ENCODE peak calls at places on chromosomes 7 and 10, in six cellular contexts. One of them, this sample, is unnamed.

GRCh38 chr7:87219545-87220025 is at the start of gene TMEM243:
- DNase-seq in kidney epithelial cell: no peak
- DNase-seq in ELF-1: peak
- DNase-seq in activated CD8-positive, alpha-beta memory T cell treated with anti-CD3 and anti-CD28 coated beads for 24 hours: peak
- DNase-seq in iPS-NIHi11: peak
- DNase-seq in suprapubic skin: peak
- DNase-seq in this sample: peak

GRCh38 chr7:233456-234035 is 41.2 kb downstream of the FAM20C start:
- DNase-seq in kidney epithelial cell: no peak
- DNase-seq in ELF-1: no peak
- DNase-seq in activated CD8-positive, alpha-beta memory T cell treated with anti-CD3 and anti-CD28 coated beads for 24 hours: no peak
- DNase-seq in iPS-NIHi11: no peak
- DNase-seq in suprapubic skin: no peak
- DNase-seq in this sample: no peak

GRCh38 chr10:45422862-45423659 is 49.0 kb downstream of the ALOX5 start:
- DNase-seq in kidney epithelial cell: no peak
- DNase-seq in ELF-1: no peak
- DNase-seq in activated CD8-positive, alpha-beta memory T cell treated with anti-CD3 and anti-CD28 coated beads for 24 hours: peak
- DNase-seq in iPS-NIHi11: no peak
- DNase-seq in suprapubic skin: no peak
- DNase-seq in this sample: no peak

GRCh38 chr7:154623399-154623798 is 379.5 kb downstream of the PAXIP1 start:
- DNase-seq in kidney epithelial cell: no peak
- DNase-seq in ELF-1: no peak
- DNase-seq in activated CD8-positive, alpha-beta memory T cell treated with anti-CD3 and anti-CD28 coated beads for 24 hours: no peak
- DNase-seq in iPS-NIHi11: no peak
- DNase-seq in suprapubic skin: no peak
- DNase-seq in this sample: no peak

GRCh38 chr7:98420966-98421612 is 20.2 kb upstream of the BAIAP2L1 start:
- DNase-seq in kidney epithelial cell: no peak
- DNase-seq in ELF-1: peak
- DNase-seq in activated CD8-positive, alpha-beta memory T cell treated with anti-CD3 and anti-CD28 coated beads for 24 hours: peak
- DNase-seq in iPS-NIHi11: peak
- DNase-seq in suprapubic skin: no peak
- DNase-seq in this sample: no peak

GRCh38 chr7:151137841-151138540 is 29.5 kb downstream of the GBX1 start:
- DNase-seq in kidney epithelial cell: no peak
- DNase-seq in ELF-1: peak
- DNase-seq in activated CD8-positive, alpha-beta memory T cell treated with anti-CD3 and anti-CD28 coated beads for 24 hours: no peak
- DNase-seq in iPS-NIHi11: peak
- DNase-seq in suprapubic skin: peak
- DNase-seq in this sample: no peak

GRCh38 chr10:60789340-60789739 is 11.1 kb downstream of the CDK1 start:
- DNase-seq in kidney epithelial cell: no peak
- DNase-seq in ELF-1: no peak
- DNase-seq in activated CD8-positive, alpha-beta memory T cell treated with anti-CD3 and anti-CD28 coated beads for 24 hours: no peak
- DNase-seq in iPS-NIHi11: no peak
- DNase-seq in suprapubic skin: no peak
- DNase-seq in this sample: no peak

GRCh38 chr7:1092161-1092632 is 4.3 kb downstream of the GPER1 start:
- DNase-seq in kidney epithelial cell: no peak
- DNase-seq in ELF-1: no peak
- DNase-seq in activated CD8-positive, alpha-beta memory T cell treated with anti-CD3 and anti-CD28 coated beads for 24 hours: no peak
- DNase-seq in iPS-NIHi11: no peak
- DNase-seq in suprapubic skin: no peak
- DNase-seq in this sample: no peak

GRCh38 chr10:16832351-16833080 is 15.3 kb upstream of the RSU1 start:
- DNase-seq in kidney epithelial cell: no peak
- DNase-seq in ELF-1: no peak
- DNase-seq in activated CD8-positive, alpha-beta memory T cell treated with anti-CD3 and anti-CD28 coated beads for 24 hours: no peak
- DNase-seq in iPS-NIHi11: no peak
- DNase-seq in suprapubic skin: no peak
- DNase-seq in this sample: peak

GRCh38 chr7:128959296-128959695 is 21.6 kb downstream of the IRF5 start:
- DNase-seq in kidney epithelial cell: no peak
- DNase-seq in ELF-1: no peak
- DNase-seq in activated CD8-positive, alpha-beta memory T cell treated with anti-CD3 and anti-CD28 coated beads for 24 hours: no peak
- DNase-seq in iPS-NIHi11: no peak
- DNase-seq in suprapubic skin: no peak
- DNase-seq in this sample: no peak

GRCh38 chr7:42522227-42522991 is 285.4 kb upstream of the GLI3 start:
- DNase-seq in kidney epithelial cell: no peak
- DNase-seq in ELF-1: peak
- DNase-seq in activated CD8-positive, alpha-beta memory T cell treated with anti-CD3 and anti-CD28 coated beads for 24 hours: no peak
- DNase-seq in iPS-NIHi11: peak
- DNase-seq in suprapubic skin: no peak
- DNase-seq in this sample: no peak

GRCh38 chr7:131486346-131486745 is 70.1 kb downstream of the PODXL start:
- DNase-seq in kidney epithelial cell: no peak
- DNase-seq in ELF-1: no peak
- DNase-seq in activated CD8-positive, alpha-beta memory T cell treated with anti-CD3 and anti-CD28 coated beads for 24 hours: no peak
- DNase-seq in iPS-NIHi11: no peak
- DNase-seq in suprapubic skin: no peak
- DNase-seq in this sample: no peak

GRCh38 chr7:94286111-94286510 is 108.6 kb upstream of the COL1A2 start:
- DNase-seq in kidney epithelial cell: no peak
- DNase-seq in ELF-1: no peak
- DNase-seq in activated CD8-positive, alpha-beta memory T cell treated with anti-CD3 and anti-CD28 coated beads for 24 hours: no peak
- DNase-seq in iPS-NIHi11: no peak
- DNase-seq in suprapubic skin: no peak
- DNase-seq in this sample: no peak

GRCh38 chr7:2754912-2755311 is 66.9 kb downstream of the AMZ1 start:
- DNase-seq in kidney epithelial cell: no peak
- DNase-seq in ELF-1: no peak
- DNase-seq in activated CD8-positive, alpha-beta memory T cell treated with anti-CD3 and anti-CD28 coated beads for 24 hours: no peak
- DNase-seq in iPS-NIHi11: no peak
- DNase-seq in suprapubic skin: no peak
- DNase-seq in this sample: no peak

GRCh38 chr10:29144126-29144525 is 144.7 kb upstream of the LYZL1 start:
- DNase-seq in kidney epithelial cell: no peak
- DNase-seq in ELF-1: no peak
- DNase-seq in activated CD8-positive, alpha-beta memory T cell treated with anti-CD3 and anti-CD28 coated beads for 24 hours: no peak
- DNase-seq in iPS-NIHi11: no peak
- DNase-seq in suprapubic skin: no peak
- DNase-seq in this sample: no peak

GRCh38 chr7:92633211-92633906 is 43.2 kb upstream of the FAM133B start:
- DNase-seq in kidney epithelial cell: no peak
- DNase-seq in ELF-1: peak
- DNase-seq in activated CD8-positive, alpha-beta memory T cell treated with anti-CD3 and anti-CD28 coated beads for 24 hours: no peak
- DNase-seq in iPS-NIHi11: peak
- DNase-seq in suprapubic skin: no peak
- DNase-seq in this sample: peak

GRCh38 chr7:46286957-46287356 is 365.9 kb upstream of the IGFBP3 start:
- DNase-seq in kidney epithelial cell: no peak
- DNase-seq in ELF-1: no peak
- DNase-seq in activated CD8-positive, alpha-beta memory T cell treated with anti-CD3 and anti-CD28 coated beads for 24 hours: no peak
- DNase-seq in iPS-NIHi11: no peak
- DNase-seq in suprapubic skin: no peak
- DNase-seq in this sample: no peak

GRCh38 chr10:72616716-72617115 is 9.2 kb downstream of the MICU1 start:
- DNase-seq in kidney epithelial cell: no peak
- DNase-seq in ELF-1: no peak
- DNase-seq in activated CD8-positive, alpha-beta memory T cell treated with anti-CD3 and anti-CD28 coated beads for 24 hours: no peak
- DNase-seq in iPS-NIHi11: no peak
- DNase-seq in suprapubic skin: no peak
- DNase-seq in this sample: no peak

GRCh38 chr10:101047961-101048892 is 13.6 kb upstream of the KAZALD1 start:
- DNase-seq in kidney epithelial cell: no peak
- DNase-seq in ELF-1: peak
- DNase-seq in activated CD8-positive, alpha-beta memory T cell treated with anti-CD3 and anti-CD28 coated beads for 24 hours: no peak
- DNase-seq in iPS-NIHi11: peak
- DNase-seq in suprapubic skin: no peak
- DNase-seq in this sample: no peak

GRCh38 chr7:7653568-7654187 is 13.1 kb downstream of the UMAD1 start:
- DNase-seq in kidney epithelial cell: no peak
- DNase-seq in ELF-1: peak
- DNase-seq in activated CD8-positive, alpha-beta memory T cell treated with anti-CD3 and anti-CD28 coated beads for 24 hours: no peak
- DNase-seq in iPS-NIHi11: peak
- DNase-seq in suprapubic skin: no peak
- DNase-seq in this sample: no peak

GRCh38 chr10:70822421-70822820 is 6.7 kb downstream of the SGPL1 start:
- DNase-seq in kidney epithelial cell: no peak
- DNase-seq in ELF-1: no peak
- DNase-seq in activated CD8-positive, alpha-beta memory T cell treated with anti-CD3 and anti-CD28 coated beads for 24 hours: no peak
- DNase-seq in iPS-NIHi11: no peak
- DNase-seq in suprapubic skin: no peak
- DNase-seq in this sample: no peak

GRCh38 chr10:29392376-29393021 is 103.6 kb downstream of the LYZL1 start:
- DNase-seq in kidney epithelial cell: no peak
- DNase-seq in ELF-1: no peak
- DNase-seq in activated CD8-positive, alpha-beta memory T cell treated with anti-CD3 and anti-CD28 coated beads for 24 hours: no peak
- DNase-seq in iPS-NIHi11: peak
- DNase-seq in suprapubic skin: no peak
- DNase-seq in this sample: no peak

GRCh38 chr10:128074589-128074988 is 51.6 kb downstream of the MKI67 start:
- DNase-seq in kidney epithelial cell: no peak
- DNase-seq in ELF-1: no peak
- DNase-seq in activated CD8-positive, alpha-beta memory T cell treated with anti-CD3 and anti-CD28 coated beads for 24 hours: no peak
- DNase-seq in iPS-NIHi11: no peak
- DNase-seq in suprapubic skin: no peak
- DNase-seq in this sample: no peak

GRCh38 chr7:3453398-3453797 is 152.3 kb downstream of the SDK1 start:
- DNase-seq in kidney epithelial cell: no peak
- DNase-seq in ELF-1: peak
- DNase-seq in activated CD8-positive, alpha-beta memory T cell treated with anti-CD3 and anti-CD28 coated beads for 24 hours: no peak
- DNase-seq in iPS-NIHi11: peak
- DNase-seq in suprapubic skin: no peak
- DNase-seq in this sample: no peak

GRCh38 chr7:137169282-137169698 is 174.2 kb downstream of the PTN start:
- DNase-seq in kidney epithelial cell: no peak
- DNase-seq in ELF-1: peak
- DNase-seq in activated CD8-positive, alpha-beta memory T cell treated with anti-CD3 and anti-CD28 coated beads for 24 hours: no peak
- DNase-seq in iPS-NIHi11: peak
- DNase-seq in suprapubic skin: no peak
- DNase-seq in this sample: peak

GRCh38 chr7:74272305-74273038 is 16.7 kb upstream of the CLIP2 start:
- DNase-seq in kidney epithelial cell: peak
- DNase-seq in ELF-1: peak
- DNase-seq in activated CD8-positive, alpha-beta memory T cell treated with anti-CD3 and anti-CD28 coated beads for 24 hours: no peak
- DNase-seq in iPS-NIHi11: peak
- DNase-seq in suprapubic skin: peak
- DNase-seq in this sample: peak

GRCh38 chr7:100504887-100505611 is 21.3 kb downstream of the NYAP1 start:
- DNase-seq in kidney epithelial cell: no peak
- DNase-seq in ELF-1: no peak
- DNase-seq in activated CD8-positive, alpha-beta memory T cell treated with anti-CD3 and anti-CD28 coated beads for 24 hours: no peak
- DNase-seq in iPS-NIHi11: no peak
- DNase-seq in suprapubic skin: no peak
- DNase-seq in this sample: no peak

GRCh38 chr7:3232228-3232627 is 68.8 kb upstream of the SDK1 start:
- DNase-seq in kidney epithelial cell: no peak
- DNase-seq in ELF-1: no peak
- DNase-seq in activated CD8-positive, alpha-beta memory T cell treated with anti-CD3 and anti-CD28 coated beads for 24 hours: no peak
- DNase-seq in iPS-NIHi11: no peak
- DNase-seq in suprapubic skin: no peak
- DNase-seq in this sample: no peak

GRCh38 chr10:32981760-32982159 is 23.7 kb upstream of the ITGB1 start:
- DNase-seq in kidney epithelial cell: no peak
- DNase-seq in ELF-1: peak
- DNase-seq in activated CD8-positive, alpha-beta memory T cell treated with anti-CD3 and anti-CD28 coated beads for 24 hours: no peak
- DNase-seq in iPS-NIHi11: no peak
- DNase-seq in suprapubic skin: no peak
- DNase-seq in this sample: no peak

This sample was measured in AG09319.